ENCODE peak calls at places on chromosomes 2 and 18, in seven cellular contexts. One of them, this sample, is unnamed.

GRCh38 chr2:41933585-41934322 is 114.1 kb upstream of the PKDCC start:
- DNase-seq in mesenchymal stem cell: peak; percentile 97
- DNase-seq in H1: no peak
- DNase-seq in mesendoderm: no peak
- DNase-seq in H9: no peak
- DNase-seq in neuronal stem cell: no peak
- DNase-seq in IMR-90: peak; percentile 96
- DNase-seq in this sample: no peak

GRCh38 chr2:47204691-47205090 is 49.6 kb upstream of the STPG4 start:
- DNase-seq in mesenchymal stem cell: no peak
- DNase-seq in H1: no peak
- DNase-seq in mesendoderm: no peak
- DNase-seq in H9: no peak
- DNase-seq in neuronal stem cell: no peak
- DNase-seq in IMR-90: no peak
- DNase-seq in this sample: no peak

GRCh38 chr2:111116843-111117665 is 3.7 kb upstream of the BCL2L11 start:
- DNase-seq in mesenchymal stem cell: peak; percentile 73
- DNase-seq in H1: peak; percentile 79
- DNase-seq in mesendoderm: peak; percentile 94
- DNase-seq in H9: peak; percentile 92
- DNase-seq in neuronal stem cell: peak; percentile 63
- DNase-seq in IMR-90: peak; percentile 71
- DNase-seq in this sample: peak; percentile 83

GRCh38 chr2:24009680-24010476 is at the start of gene MFSD2B:
- DNase-seq in mesenchymal stem cell: no peak
- DNase-seq in H1: no peak
- DNase-seq in mesendoderm: no peak
- DNase-seq in H9: no peak
- DNase-seq in neuronal stem cell: peak; percentile 9
- DNase-seq in IMR-90: no peak
- DNase-seq in this sample: no peak

GRCh38 chr18:75208836-75209128 is 157 bp downstream of the PTGR3 start:
- DNase-seq in mesenchymal stem cell: no peak
- DNase-seq in H1: peak; percentile 64
- DNase-seq in mesendoderm: no peak
- DNase-seq in H9: peak; percentile 44
- DNase-seq in neuronal stem cell: no peak
- DNase-seq in IMR-90: no peak
- DNase-seq in this sample: no peak

GRCh38 chr2:107817378-107817777 is 9.3 kb upstream of the RGPD4 start:
- DNase-seq in mesenchymal stem cell: no peak
- DNase-seq in H1: no peak
- DNase-seq in mesendoderm: no peak
- DNase-seq in H9: no peak
- DNase-seq in neuronal stem cell: no peak
- DNase-seq in IMR-90: no peak
- DNase-seq in this sample: no peak

GRCh38 chr18:76658627-76659026 is 163.6 kb upstream of the ZNF516 start:
- DNase-seq in mesenchymal stem cell: no peak
- DNase-seq in H1: peak; percentile 83
- DNase-seq in mesendoderm: peak; percentile 77
- DNase-seq in H9: peak; percentile 81
- DNase-seq in neuronal stem cell: peak; percentile 51
- DNase-seq in IMR-90: no peak
- DNase-seq in this sample: no peak

GRCh38 chr2:128314348-128315121 is 4.1 kb downstream of the HS6ST1 start:
- DNase-seq in mesenchymal stem cell: no peak
- DNase-seq in H1: no peak
- DNase-seq in mesendoderm: no peak
- DNase-seq in H9: no peak
- DNase-seq in neuronal stem cell: no peak
- DNase-seq in IMR-90: no peak
- DNase-seq in this sample: no peak

GRCh38 chr2:64622443-64623231 is 31.1 kb downstream of the SERTAD2 start:
- DNase-seq in mesenchymal stem cell: no peak
- DNase-seq in H1: peak; percentile 53
- DNase-seq in mesendoderm: peak; percentile 96
- DNase-seq in H9: peak; percentile 59
- DNase-seq in neuronal stem cell: no peak
- DNase-seq in IMR-90: no peak
- DNase-seq in this sample: no peak

GRCh38 chr18:34978953-34979608 is 62.1 kb upstream of the MAPRE2 start:
- DNase-seq in mesenchymal stem cell: peak; percentile 99
- DNase-seq in H1: no peak
- DNase-seq in mesendoderm: peak; percentile 94
- DNase-seq in H9: peak; percentile 38
- DNase-seq in neuronal stem cell: no peak
- DNase-seq in IMR-90: peak; percentile 95
- DNase-seq in this sample: peak; percentile 93

GRCh38 chr18:36526611-36527010 is 229.1 kb downstream of the FHOD3 start:
- DNase-seq in mesenchymal stem cell: no peak
- DNase-seq in H1: no peak
- DNase-seq in mesendoderm: no peak
- DNase-seq in H9: no peak
- DNase-seq in neuronal stem cell: no peak
- DNase-seq in IMR-90: peak; percentile 52
- DNase-seq in this sample: no peak

GRCh38 chr18:74579704-74580103 is 18.0 kb upstream of the ZNF407 start:
- DNase-seq in mesenchymal stem cell: no peak
- DNase-seq in H1: peak; percentile 55
- DNase-seq in mesendoderm: peak; percentile 72
- DNase-seq in H9: peak; percentile 47
- DNase-seq in neuronal stem cell: no peak
- DNase-seq in IMR-90: no peak
- DNase-seq in this sample: no peak

GRCh38 chr2:122072666-122073065 is 317.2 kb downstream of the TSN start:
- DNase-seq in mesenchymal stem cell: no peak
- DNase-seq in H1: no peak
- DNase-seq in mesendoderm: peak; percentile 87
- DNase-seq in H9: no peak
- DNase-seq in neuronal stem cell: no peak
- DNase-seq in IMR-90: peak; percentile 45
- DNase-seq in this sample: peak; percentile 1

GRCh38 chr2:239429473-239430350 is 28.9 kb upstream of the HDAC4 start:
- DNase-seq in mesenchymal stem cell: no peak
- DNase-seq in H1: no peak
- DNase-seq in mesendoderm: no peak
- DNase-seq in H9: no peak
- DNase-seq in neuronal stem cell: no peak
- DNase-seq in IMR-90: peak; percentile 39
- DNase-seq in this sample: no peak

GRCh38 chr2:64143154-64144056 is 815 bp downstream of the PELI1 start:
- DNase-seq in mesenchymal stem cell: peak; percentile 49
- DNase-seq in H1: peak; percentile 66
- DNase-seq in mesendoderm: peak; percentile 52
- DNase-seq in H9: peak; percentile 43
- DNase-seq in neuronal stem cell: peak; percentile 62
- DNase-seq in IMR-90: peak; percentile 34
- DNase-seq in this sample: peak; percentile 54

GRCh38 chr2:112031916-112032582 is 23.0 kb upstream of the TMEM87B start:
- DNase-seq in mesenchymal stem cell: peak; percentile 81
- DNase-seq in H1: no peak
- DNase-seq in mesendoderm: peak; percentile 59
- DNase-seq in H9: no peak
- DNase-seq in neuronal stem cell: no peak
- DNase-seq in IMR-90: no peak
- DNase-seq in this sample: no peak

GRCh38 chr2:138507267-138507666 is 5.7 kb downstream of the SPOPL start:
- DNase-seq in mesenchymal stem cell: no peak
- DNase-seq in H1: no peak
- DNase-seq in mesendoderm: no peak
- DNase-seq in H9: no peak
- DNase-seq in neuronal stem cell: no peak
- DNase-seq in IMR-90: no peak
- DNase-seq in this sample: no peak

GRCh38 chr2:241857041-241857541 is 1.6 kb downstream of the PDCD1 start:
- DNase-seq in mesenchymal stem cell: no peak
- DNase-seq in H1: no peak
- DNase-seq in mesendoderm: no peak
- DNase-seq in H9: no peak
- DNase-seq in neuronal stem cell: no peak
- DNase-seq in IMR-90: no peak
- DNase-seq in this sample: no peak

GRCh38 chr18:23683671-23684070 is 5.6 kb upstream of the LAMA3 start:
- DNase-seq in mesenchymal stem cell: no peak
- DNase-seq in H1: no peak
- DNase-seq in mesendoderm: no peak
- DNase-seq in H9: no peak
- DNase-seq in neuronal stem cell: no peak
- DNase-seq in IMR-90: peak; percentile 20
- DNase-seq in this sample: no peak

GRCh38 chr2:150467641-150467963 is 19.9 kb downstream of the RND3 start:
- DNase-seq in mesenchymal stem cell: no peak
- DNase-seq in H1: no peak
- DNase-seq in mesendoderm: no peak
- DNase-seq in H9: no peak
- DNase-seq in neuronal stem cell: no peak
- DNase-seq in IMR-90: no peak
- DNase-seq in this sample: no peak

GRCh38 chr2:192394605-192395004 is 199.9 kb upstream of the TMEFF2 start:
- DNase-seq in mesenchymal stem cell: no peak
- DNase-seq in H1: no peak
- DNase-seq in mesendoderm: no peak
- DNase-seq in H9: no peak
- DNase-seq in neuronal stem cell: no peak
- DNase-seq in IMR-90: no peak
- DNase-seq in this sample: no peak

GRCh38 chr2:161139098-161139987 is 20.9 kb upstream of the TANK start:
- DNase-seq in mesenchymal stem cell: peak; percentile 66
- DNase-seq in H1: no peak
- DNase-seq in mesendoderm: no peak
- DNase-seq in H9: no peak
- DNase-seq in neuronal stem cell: no peak
- DNase-seq in IMR-90: peak; percentile 74
- DNase-seq in this sample: no peak

GRCh38 chr2:29325544-29325943 is 210.3 kb downstream of the CLIP4 start:
- DNase-seq in mesenchymal stem cell: no peak
- DNase-seq in H1: no peak
- DNase-seq in mesendoderm: no peak
- DNase-seq in H9: no peak
- DNase-seq in neuronal stem cell: no peak
- DNase-seq in IMR-90: no peak
- DNase-seq in this sample: no peak

GRCh38 chr2:10486601-10487079 is 38.5 kb upstream of the ODC1 start:
- DNase-seq in mesenchymal stem cell: no peak
- DNase-seq in H1: peak; percentile 17
- DNase-seq in mesendoderm: no peak
- DNase-seq in H9: no peak
- DNase-seq in neuronal stem cell: no peak
- DNase-seq in IMR-90: no peak
- DNase-seq in this sample: no peak

GRCh38 chr2:155766342-155767115 is 566.0 kb downstream of the NR4A2 start:
- DNase-seq in mesenchymal stem cell: no peak
- DNase-seq in H1: no peak
- DNase-seq in mesendoderm: peak; percentile 39
- DNase-seq in H9: peak; percentile 29
- DNase-seq in neuronal stem cell: no peak
- DNase-seq in IMR-90: no peak
- DNase-seq in this sample: no peak
- H3K23ac ChIP-seq in mesenchymal stem cell: no peak overlapping the region
- H3K23ac ChIP-seq in H1: no peak overlapping the region
- H3K23ac ChIP-seq in mesendoderm: no peak overlapping the region
- H3K23ac ChIP-seq in H9: no peak overlapping the region
- H3K23ac ChIP-seq in neuronal stem cell: no peak overlapping the region
- H3K23ac ChIP-seq in IMR-90: no peak overlapping the region
- H3K23ac ChIP-seq in this sample: no peak overlapping the region

GRCh38 chr2:120461546-120462537 is 115.9 kb downstream of the INHBB start:
- DNase-seq in mesenchymal stem cell: no peak
- DNase-seq in H1: no peak
- DNase-seq in mesendoderm: no peak
- DNase-seq in H9: no peak
- DNase-seq in neuronal stem cell: no peak
- DNase-seq in IMR-90: no peak
- DNase-seq in this sample: no peak
- H3K18ac ChIP-seq in mesenchymal stem cell: no peak overlapping the region
- H3K18ac ChIP-seq in H1: no peak overlapping the region
- H3K18ac ChIP-seq in mesendoderm: no peak overlapping the region
- H3K18ac ChIP-seq in H9: no peak overlapping the region
- H3K18ac ChIP-seq in neuronal stem cell: no peak overlapping the region
- H3K18ac ChIP-seq in IMR-90: no peak overlapping the region
- H3K18ac ChIP-seq in this sample: no peak overlapping the region

GRCh38 chr2:100786985-100787384 is 33.0 kb upstream of the NPAS2 start:
- DNase-seq in mesenchymal stem cell: no peak
- DNase-seq in H1: no peak
- DNase-seq in mesendoderm: no peak
- DNase-seq in H9: no peak
- DNase-seq in neuronal stem cell: no peak
- DNase-seq in IMR-90: no peak
- DNase-seq in this sample: no peak

GRCh38 chr2:100784681-100785080 is 35.3 kb upstream of the NPAS2 start:
- DNase-seq in mesenchymal stem cell: no peak
- DNase-seq in H1: no peak
- DNase-seq in mesendoderm: no peak
- DNase-seq in H9: no peak
- DNase-seq in neuronal stem cell: no peak
- DNase-seq in IMR-90: no peak
- DNase-seq in this sample: no peak

GRCh38 chr2:100783986-100784385 is 36.0 kb upstream of the NPAS2 start:
- DNase-seq in mesenchymal stem cell: no peak
- DNase-seq in H1: no peak
- DNase-seq in mesendoderm: no peak
- DNase-seq in H9: no peak
- DNase-seq in neuronal stem cell: no peak
- DNase-seq in IMR-90: no peak
- DNase-seq in this sample: peak; percentile 44

GRCh38 chr2:100786297-100786658 is 33.7 kb upstream of the NPAS2 start:
- DNase-seq in mesenchymal stem cell: peak; percentile 34
- DNase-seq in H1: no peak
- DNase-seq in mesendoderm: no peak
- DNase-seq in H9: no peak
- DNase-seq in neuronal stem cell: no peak
- DNase-seq in IMR-90: peak; percentile 82
- DNase-seq in this sample: peak; percentile 26

GRCh38 chr2:100785621-100786296 is 34.2 kb upstream of the NPAS2 start:
- DNase-seq in mesenchymal stem cell: no peak
- DNase-seq in H1: no peak
- DNase-seq in mesendoderm: no peak
- DNase-seq in H9: no peak
- DNase-seq in neuronal stem cell: no peak
- DNase-seq in IMR-90: no peak
- DNase-seq in this sample: no peak
- H3K23ac ChIP-seq in mesenchymal stem cell: no peak overlapping the region
- H3K23ac ChIP-seq in H1: no peak overlapping the region
- H3K23ac ChIP-seq in mesendoderm: no peak overlapping the region
- H3K23ac ChIP-seq in H9: no peak overlapping the region
- H3K23ac ChIP-seq in neuronal stem cell: no peak overlapping the region
- H3K23ac ChIP-seq in IMR-90: peak overlapping the region; percentile 11
- H3K23ac ChIP-seq in this sample: no peak overlapping the region

DNA sequence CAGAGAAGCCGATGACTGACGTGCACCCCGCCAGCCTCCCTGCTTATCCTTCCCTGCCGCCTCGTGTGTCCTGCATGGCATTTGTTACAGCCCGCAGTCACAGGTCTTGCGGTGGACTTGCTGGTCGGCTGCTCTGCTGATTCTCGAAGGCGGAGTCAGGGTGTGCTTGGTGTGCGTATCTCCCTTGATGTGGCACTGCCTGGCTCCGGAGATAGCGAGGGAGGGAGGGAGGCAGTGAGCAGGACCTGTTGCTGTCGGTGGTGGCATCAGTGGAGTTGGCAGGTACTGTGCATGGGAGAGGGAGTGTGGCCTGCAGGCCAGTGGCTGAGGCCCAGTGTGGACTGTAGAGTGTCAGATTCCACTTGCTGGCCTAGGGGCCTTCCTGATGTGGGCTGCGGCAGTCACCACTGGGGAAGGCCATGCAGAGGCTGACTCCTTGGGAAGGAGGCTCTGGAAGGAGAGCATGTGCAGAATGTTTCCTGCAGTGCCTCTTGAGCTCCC is 198.9 kb downstream of the AGAP1 start:
- DNase-seq in mesenchymal stem cell: no peak
- DNase-seq in H1: no peak
- DNase-seq in mesendoderm: no peak
- DNase-seq in H9: no peak
- DNase-seq in neuronal stem cell: no peak
- DNase-seq in IMR-90: no peak
- DNase-seq in this sample: no peak
- H3K18ac ChIP-seq in mesenchymal stem cell: no peak overlapping the region
- H3K18ac ChIP-seq in H1: peak overlapping the region; percentile 24
- H3K18ac ChIP-seq in mesendoderm: no peak overlapping the region
- H3K18ac ChIP-seq in H9: no peak overlapping the region
- H3K18ac ChIP-seq in neuronal stem cell: peak overlapping the region; percentile 65
- H3K18ac ChIP-seq in IMR-90: no peak overlapping the region
- H3K18ac ChIP-seq in this sample: peak overlapping the region; percentile 12

This sample was measured in trophoblast cell.